ENCODE peak calls at places on chromosomes 6 and 20, in four cellular contexts. Y is NCI-H748 treated with DMSO at 0.1 percent for 48 hours, I is HTR-8/SVneo, C is kidney. P is an unnamed sample.
A peak's percentile ranks its signal among the peaks of the same experiment; 100 is the strongest.

GRCh38 chr6:105681061-105681460 is 278.2 kb upstream of the PREP start:
- DNase-seq in C (no peak), I (no peak), Y (no peak), P (no peak)

GRCh38 chr6:71584712-71585436 is 296.3 kb downstream of the OGFRL1 start:
- DNase-seq in Y (no peak), C (peak; percentile 60), I (no peak), P (no peak)

GRCh38 chr6:26159417-26160273 is 72.4 kb downstream of the HFE start:
- DNase-seq in C (no peak), I (no peak), Y (peak; percentile 41), P (peak; percentile 3)

GRCh38 chr6:147510949-147511590 is 2.6 kb downstream of the SAMD5 start:
- DNase-seq in C (no peak), I (no peak), Y (no peak), P (no peak)

GRCh38 chr6:156775717-156776116 is 1.5 kb upstream of the ARID1B start:
- DNase-seq in I (no peak), C (no peak), Y (peak; percentile 50), P (no peak)

GRCh38 chr6:109892451-109893435 is 85.4 kb upstream of the GPR6 start:
- DNase-seq in I (no peak), C (no peak), Y (peak; percentile 98), P (no peak)

GRCh38 chr6:118705799-118706481 is 54.5 kb upstream of the CEP85L start:
- DNase-seq in Y (no peak), I (peak; percentile 51), C (no peak), P (peak; percentile 8)

GRCh38 chr6:18513253-18513798 is 126.2 kb downstream of the RNF144B start:
- DNase-seq in C (no peak), I (no peak), Y (no peak), P (no peak)

GRCh38 chr6:83071023-83071422 is 3.6 kb downstream of the DOP1A start:
- DNase-seq in Y (no peak), I (no peak), C (no peak), P (no peak)

GRCh38 chr20:47502801-47503239 is 1.1 kb downstream of the NCOA3 start:
- DNase-seq in Y (peak; percentile 26), I (peak; percentile 72), C (no peak), P (no peak)

GRCh38 chr6:56370591-56371198 is 123.3 kb upstream of the COL21A1 start:
- DNase-seq in C (no peak), I (peak; percentile 37), Y (peak; percentile 98), P (peak; percentile 35)

GRCh38 chr20:18428490-18429173 is 38.2 kb downstream of the DZANK1 start:
- DNase-seq in Y (no peak), C (peak; percentile 80), I (no peak), P (no peak)

GRCh38 chr20:9617062-9617461 is 102.7 kb downstream of the LAMP5 start:
- DNase-seq in I (peak; percentile 37), Y (peak; percentile 96), C (no peak), P (peak; percentile 39)

GRCh38 chr20:36307412-36308317 is 1.5 kb downstream of the DLGAP4 start:
- DNase-seq in C (no peak), I (no peak), Y (no peak), P (no peak)

GRCh38 chr6:132445201-132445951 is 44.1 kb upstream of the MOXD1 start:
- DNase-seq in I (peak; percentile 18), C (no peak), Y (no peak), P (peak; percentile 19)

GRCh38 chr6:62819640-62820039 is 391.6 kb upstream of the FKBP1C start:
- DNase-seq in I (no peak), Y (no peak), C (no peak), P (no peak)

GRCh38 chr20:3689978-3690377 is 8.2 kb upstream of the ADAM33 start:
- DNase-seq in Y (no peak), I (no peak), C (no peak), P (no peak)

GRCh38 chr6:26537846-26538571 is at the start of gene HMGN4:
- DNase-seq in C (peak; percentile 96), Y (peak; percentile 95), I (peak; percentile 74), P (peak; percentile 78)

GRCh38 chr20:3161316-3162079 is 1.8 kb upstream of the FASTKD5 start:
- DNase-seq in Y (no peak), C (no peak), I (no peak), P (no peak)

GRCh38 chr6:36314221-36315014 is 22.3 kb downstream of the BNIP5 start:
- DNase-seq in I (no peak), Y (peak; percentile 8), C (no peak), P (no peak)

GRCh38 chr6:169566319-169566718 is 135.5 kb downstream of the WDR27 start:
- DNase-seq in C (no peak), I (no peak), Y (no peak), P (no peak)

GRCh38 chr6:53752856-53753255 is 41.9 kb upstream of the LRRC1 start:
- DNase-seq in Y (no peak), I (peak; percentile 40), C (no peak), P (peak; percentile 40)

GRCh38 chr20:16158976-16159286 is 414.3 kb downstream of the KIF16B start:
- DNase-seq in C (no peak), I (no peak), Y (no peak), P (no peak)

GRCh38 chr20:49207071-49207470 is 12.1 kb upstream of the DDX27 start:
- DNase-seq in I (no peak), C (no peak), Y (no peak), P (no peak)

GRCh38 chr20:37343212-37343993 is 2.5 kb upstream of the SRC start:
- DNase-seq in C (peak; percentile 90), Y (no peak), I (no peak), P (no peak)

GRCh38 chr6:140653985-140654384 is 1279.5 kb upstream of the CITED2 start:
- DNase-seq in Y (no peak), C (no peak), I (no peak), P (no peak)

GRCh38 chr6:26240981-26241770 is 123.8 kb upstream of the BTN3A2 start:
- DNase-seq in C (peak; percentile 73), Y (no peak), I (no peak), P (peak; percentile 55)

GRCh38 chr6:90123796-90124195 is 172.8 kb downstream of the BACH2 start:
- DNase-seq in Y (no peak), I (no peak), C (no peak), P (no peak)

GRCh38 chr6:113350521-113350920 is 506.6 kb upstream of the MARCKS start:
- DNase-seq in C (no peak), I (no peak), Y (no peak), P (no peak)

GRCh38 chr6:170237999-170238740 is 52.7 kb downstream of the DLL1 start:
- DNase-seq in Y (no peak), I (no peak), C (peak; percentile 53), P (no peak)

GRCh38 chr6:14968056-14968643 is 277.7 kb upstream of the JARID2 start:
- DNase-seq in I (no peak), Y (no peak), C (no peak), P (no peak)

GRCh38 chr6:126300126-126300525 is 39.8 kb upstream of the CENPW start:
- DNase-seq in I (no peak), C (no peak), Y (no peak), P (no peak)

P was measured in amniotic stem cell.